ENCODE peak calls at places on chromosomes 6 and 20, in ten cellular contexts. One of them, this sample, is unnamed.
A peak's percentile ranks its signal among the peaks of the same experiment; 100 is the strongest.

GRCh38 chr20:11791316-11792228 is 126.1 kb upstream of the BTBD3 start:
- DNase-seq in heart left ventricle: no peak
- DNase-seq in fibroblast of lung: no peak
- DNase-seq in pancreas: no peak
- DNase-seq in lung: no peak
- DNase-seq in heart right ventricle: no peak
- DNase-seq in psoas muscle: no peak
- DNase-seq in kidney: no peak
- DNase-seq in Panc1: no peak
- DNase-seq in adipocyte: no peak
- DNase-seq in this sample: no peak

GRCh38 chr6:70413829-70414494 is 654 bp downstream of the FAM135A start:
- DNase-seq in heart left ventricle: no peak
- DNase-seq in fibroblast of lung: peak; percentile 22
- DNase-seq in pancreas: no peak
- DNase-seq in lung: no peak
- DNase-seq in heart right ventricle: no peak
- DNase-seq in psoas muscle: no peak
- DNase-seq in kidney: no peak
- DNase-seq in Panc1: no peak
- DNase-seq in adipocyte: peak; percentile 53
- DNase-seq in this sample: no peak

GRCh38 chr20:59789641-59790040 is 143.8 kb downstream of the SYCP2 start:
- DNase-seq in heart left ventricle: no peak
- DNase-seq in fibroblast of lung: no peak
- DNase-seq in pancreas: no peak
- DNase-seq in lung: no peak
- DNase-seq in heart right ventricle: no peak
- DNase-seq in psoas muscle: no peak
- DNase-seq in kidney: no peak
- DNase-seq in Panc1: no peak
- DNase-seq in adipocyte: no peak
- DNase-seq in this sample: no peak

GRCh38 chr6:10518461-10519216 is 2.5 kb upstream of the GCNT2 start:
- DNase-seq in heart left ventricle: no peak
- DNase-seq in fibroblast of lung: peak; percentile 46
- DNase-seq in pancreas: no peak
- DNase-seq in lung: no peak
- DNase-seq in heart right ventricle: no peak
- DNase-seq in psoas muscle: no peak
- DNase-seq in kidney: no peak
- DNase-seq in Panc1: no peak
- DNase-seq in adipocyte: peak; percentile 39
- DNase-seq in this sample: no peak

GRCh38 chr6:51814418-51814817 is 273.0 kb downstream of the PKHD1 start:
- DNase-seq in heart left ventricle: no peak
- DNase-seq in fibroblast of lung: no peak
- DNase-seq in pancreas: no peak
- DNase-seq in lung: no peak
- DNase-seq in heart right ventricle: no peak
- DNase-seq in psoas muscle: no peak
- DNase-seq in kidney: no peak
- DNase-seq in Panc1: no peak
- DNase-seq in adipocyte: no peak
- DNase-seq in this sample: no peak

GRCh38 chr20:63241272-63241671 is 5.6 kb downstream of the BIRC7 start:
- DNase-seq in heart left ventricle: no peak
- DNase-seq in fibroblast of lung: no peak
- DNase-seq in pancreas: no peak
- DNase-seq in lung: no peak
- DNase-seq in heart right ventricle: no peak
- DNase-seq in psoas muscle: no peak
- DNase-seq in kidney: no peak
- DNase-seq in Panc1: no peak
- DNase-seq in adipocyte: no peak
- DNase-seq in this sample: no peak

GRCh38 chr6:114290864-114291263 is 52.0 kb downstream of the HS3ST5 start:
- DNase-seq in heart left ventricle: no peak
- DNase-seq in fibroblast of lung: no peak
- DNase-seq in pancreas: no peak
- DNase-seq in lung: no peak
- DNase-seq in heart right ventricle: no peak
- DNase-seq in psoas muscle: no peak
- DNase-seq in kidney: no peak
- DNase-seq in Panc1: no peak
- DNase-seq in adipocyte: no peak
- DNase-seq in this sample: no peak

GRCh38 chr20:8357703-8358102 is 225.6 kb downstream of the PLCB1 start:
- DNase-seq in heart left ventricle: no peak
- DNase-seq in fibroblast of lung: no peak
- DNase-seq in pancreas: no peak
- DNase-seq in lung: no peak
- DNase-seq in heart right ventricle: no peak
- DNase-seq in psoas muscle: no peak
- DNase-seq in kidney: no peak
- DNase-seq in Panc1: no peak
- DNase-seq in adipocyte: no peak
- DNase-seq in this sample: no peak

GRCh38 chr20:1150968-1151367 is 32.6 kb downstream of the PSMF1 start:
- DNase-seq in heart left ventricle: no peak
- DNase-seq in fibroblast of lung: no peak
- DNase-seq in pancreas: no peak
- DNase-seq in lung: no peak
- DNase-seq in heart right ventricle: no peak
- DNase-seq in psoas muscle: no peak
- DNase-seq in kidney: no peak
- DNase-seq in Panc1: no peak
- DNase-seq in adipocyte: no peak
- DNase-seq in this sample: no peak

GRCh38 chr20:37195018-37195417 is 15.7 kb upstream of the MROH8 start:
- DNase-seq in heart left ventricle: no peak
- DNase-seq in fibroblast of lung: no peak
- DNase-seq in pancreas: no peak
- DNase-seq in lung: no peak
- DNase-seq in heart right ventricle: no peak
- DNase-seq in psoas muscle: no peak
- DNase-seq in kidney: no peak
- DNase-seq in Panc1: no peak
- DNase-seq in adipocyte: no peak
- DNase-seq in this sample: no peak

GRCh38 chr6:1044040-1044836 is 267.7 kb upstream of the FOXQ1 start:
- DNase-seq in heart left ventricle: no peak
- DNase-seq in fibroblast of lung: no peak
- DNase-seq in pancreas: peak; percentile 60
- DNase-seq in lung: no peak
- DNase-seq in heart right ventricle: no peak
- DNase-seq in psoas muscle: no peak
- DNase-seq in kidney: no peak
- DNase-seq in Panc1: no peak
- DNase-seq in adipocyte: no peak
- DNase-seq in this sample: no peak

DNA sequence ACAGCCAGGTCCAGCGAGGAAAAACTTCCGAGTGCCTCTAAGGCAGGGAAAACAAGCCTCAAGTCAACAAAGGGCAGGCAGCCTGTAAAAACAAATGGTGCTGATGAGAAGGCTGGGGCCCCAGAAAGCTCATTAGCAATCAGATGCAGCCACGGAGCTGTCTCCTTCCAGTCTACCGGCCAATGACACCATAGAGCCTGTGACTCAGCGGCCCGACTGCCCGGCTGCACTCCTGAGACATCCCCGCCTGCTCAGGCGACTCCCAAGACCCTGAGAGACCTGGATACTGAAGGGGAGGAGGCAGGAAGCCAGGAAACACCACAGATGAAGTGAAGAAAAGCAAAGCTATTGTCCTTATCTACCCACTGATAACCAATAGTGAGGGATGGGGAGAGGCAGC is 120.1 kb upstream of the HDDC2 start:
- DNase-seq in heart left ventricle: peak; percentile 68
- DNase-seq in fibroblast of lung: no peak
- DNase-seq in pancreas: no peak
- DNase-seq in lung: no peak
- DNase-seq in heart right ventricle: peak; percentile 16
- DNase-seq in psoas muscle: peak; percentile 47
- DNase-seq in kidney: no peak
- DNase-seq in Panc1: no peak
- DNase-seq in adipocyte: no peak
- DNase-seq in this sample: peak; percentile 18
- H3K4me3 ChIP-seq in heart left ventricle: no peak overlapping the region
- H3K4me3 ChIP-seq in fibroblast of lung: no peak overlapping the region
- H3K4me3 ChIP-seq in pancreas: no peak overlapping the region
- H3K4me3 ChIP-seq in lung: no peak overlapping the region
- H3K4me3 ChIP-seq in heart right ventricle: no peak overlapping the region
- H3K4me3 ChIP-seq in psoas muscle: no peak overlapping the region
- H3K4me3 ChIP-seq in kidney: no peak overlapping the region
- H3K4me3 ChIP-seq in Panc1: no peak overlapping the region
- H3K4me3 ChIP-seq in adipocyte: no peak overlapping the region
- H3K4me3 ChIP-seq in this sample: peak overlapping the region; percentile 2

DNA sequence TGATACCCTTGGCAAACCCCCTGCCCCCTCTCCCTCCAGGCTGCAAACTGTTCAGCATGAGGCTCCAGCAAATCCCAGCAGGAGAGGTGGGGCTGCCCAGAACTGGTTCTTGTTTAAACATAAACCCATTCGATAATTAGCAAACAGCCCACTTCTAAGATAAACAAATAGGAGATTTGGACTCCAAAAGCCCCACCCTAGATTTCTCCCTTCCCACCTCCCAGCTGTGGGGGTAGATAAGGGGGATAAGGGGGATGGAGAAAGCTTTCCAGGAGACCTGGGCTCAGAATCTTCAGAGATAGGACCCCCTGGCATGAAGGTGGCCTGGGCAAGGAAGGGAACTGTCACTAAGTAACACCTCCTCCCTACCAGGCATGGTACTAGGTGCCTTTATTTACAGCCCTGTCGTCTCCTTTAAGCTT is 4.8 kb downstream of the SDC4 start:
- DNase-seq in heart left ventricle: no peak
- DNase-seq in fibroblast of lung: no peak
- DNase-seq in pancreas: peak; percentile 71
- DNase-seq in lung: peak; percentile 69
- DNase-seq in heart right ventricle: no peak
- DNase-seq in psoas muscle: no peak
- DNase-seq in kidney: peak; percentile 87
- DNase-seq in Panc1: no peak
- DNase-seq in adipocyte: peak; percentile 28
- DNase-seq in this sample: no peak
- H3K4me1 ChIP-seq in heart left ventricle: peaks cover 86% of the 10 kb centered on the region
- H3K4me1 ChIP-seq in fibroblast of lung: peaks cover 50% of the 10 kb centered on the region
- H3K4me1 ChIP-seq in pancreas: peaks cover 55% of the 10 kb centered on the region
- H3K4me1 ChIP-seq in lung: peaks cover 19% of the 10 kb centered on the region
- H3K4me1 ChIP-seq in heart right ventricle: peaks cover 81% of the 10 kb centered on the region
- H3K4me1 ChIP-seq in psoas muscle: peaks cover 67% of the 10 kb centered on the region
- H3K4me1 ChIP-seq in kidney: peaks cover 48% of the 10 kb centered on the region
- H3K4me1 ChIP-seq in Panc1: peaks cover 84% of the 10 kb centered on the region
- H3K4me1 ChIP-seq in adipocyte: peaks cover 87% of the 10 kb centered on the region
- H3K4me1 ChIP-seq in this sample: peaks cover 98% of the 10 kb centered on the region

GRCh38 chr20:31515775-31516107 is 1.5 kb downstream of the HM13 start:
- DNase-seq in heart left ventricle: no peak
- DNase-seq in fibroblast of lung: no peak
- DNase-seq in pancreas: peak; percentile 45
- DNase-seq in lung: no peak
- DNase-seq in heart right ventricle: no peak
- DNase-seq in psoas muscle: no peak
- DNase-seq in kidney: no peak
- DNase-seq in Panc1: no peak
- DNase-seq in adipocyte: no peak
- DNase-seq in this sample: no peak

GRCh38 chr20:31516651-31517050 is 2.4 kb downstream of the HM13 start:
- DNase-seq in heart left ventricle: no peak
- DNase-seq in fibroblast of lung: no peak
- DNase-seq in pancreas: no peak
- DNase-seq in lung: no peak
- DNase-seq in heart right ventricle: no peak
- DNase-seq in psoas muscle: no peak
- DNase-seq in kidney: no peak
- DNase-seq in Panc1: no peak
- DNase-seq in adipocyte: no peak
- DNase-seq in this sample: no peak

GRCh38 chr20:31517373-31517772 is 3.1 kb downstream of the HM13 start:
- DNase-seq in heart left ventricle: no peak
- DNase-seq in fibroblast of lung: peak; percentile 60
- DNase-seq in pancreas: peak; percentile 72
- DNase-seq in lung: no peak
- DNase-seq in heart right ventricle: peak; percentile 19
- DNase-seq in psoas muscle: peak; percentile 65
- DNase-seq in kidney: no peak
- DNase-seq in Panc1: no peak
- DNase-seq in adipocyte: peak; percentile 83
- DNase-seq in this sample: peak; percentile 25

GRCh38 chr20:31515072-31515774 is 981 bp downstream of the HM13 start:
- DNase-seq in heart left ventricle: no peak
- DNase-seq in fibroblast of lung: no peak
- DNase-seq in pancreas: no peak
- DNase-seq in lung: no peak
- DNase-seq in heart right ventricle: no peak
- DNase-seq in psoas muscle: no peak
- DNase-seq in kidney: no peak
- DNase-seq in Panc1: no peak
- DNase-seq in adipocyte: no peak
- DNase-seq in this sample: no peak

GRCh38 chr20:31516166-31516565 is 1.9 kb downstream of the HM13 start:
- DNase-seq in heart left ventricle: no peak
- DNase-seq in fibroblast of lung: no peak
- DNase-seq in pancreas: no peak
- DNase-seq in lung: no peak
- DNase-seq in heart right ventricle: no peak
- DNase-seq in psoas muscle: no peak
- DNase-seq in kidney: no peak
- DNase-seq in Panc1: no peak
- DNase-seq in adipocyte: no peak
- DNase-seq in this sample: no peak
- H3K4me3 ChIP-seq in heart left ventricle: no peak overlapping the region
- H3K4me3 ChIP-seq in fibroblast of lung: no peak overlapping the region
- H3K4me3 ChIP-seq in pancreas: peak overlapping the region; percentile 98
- H3K4me3 ChIP-seq in lung: no peak overlapping the region
- H3K4me3 ChIP-seq in heart right ventricle: no peak overlapping the region
- H3K4me3 ChIP-seq in psoas muscle: peak overlapping the region; percentile 99
- H3K4me3 ChIP-seq in kidney: no peak overlapping the region
- H3K4me3 ChIP-seq in Panc1: peak overlapping the region; percentile 70
- H3K4me3 ChIP-seq in adipocyte: peak overlapping the region; percentile 100
- H3K4me3 ChIP-seq in this sample: peak overlapping the region; percentile 99

DNA sequence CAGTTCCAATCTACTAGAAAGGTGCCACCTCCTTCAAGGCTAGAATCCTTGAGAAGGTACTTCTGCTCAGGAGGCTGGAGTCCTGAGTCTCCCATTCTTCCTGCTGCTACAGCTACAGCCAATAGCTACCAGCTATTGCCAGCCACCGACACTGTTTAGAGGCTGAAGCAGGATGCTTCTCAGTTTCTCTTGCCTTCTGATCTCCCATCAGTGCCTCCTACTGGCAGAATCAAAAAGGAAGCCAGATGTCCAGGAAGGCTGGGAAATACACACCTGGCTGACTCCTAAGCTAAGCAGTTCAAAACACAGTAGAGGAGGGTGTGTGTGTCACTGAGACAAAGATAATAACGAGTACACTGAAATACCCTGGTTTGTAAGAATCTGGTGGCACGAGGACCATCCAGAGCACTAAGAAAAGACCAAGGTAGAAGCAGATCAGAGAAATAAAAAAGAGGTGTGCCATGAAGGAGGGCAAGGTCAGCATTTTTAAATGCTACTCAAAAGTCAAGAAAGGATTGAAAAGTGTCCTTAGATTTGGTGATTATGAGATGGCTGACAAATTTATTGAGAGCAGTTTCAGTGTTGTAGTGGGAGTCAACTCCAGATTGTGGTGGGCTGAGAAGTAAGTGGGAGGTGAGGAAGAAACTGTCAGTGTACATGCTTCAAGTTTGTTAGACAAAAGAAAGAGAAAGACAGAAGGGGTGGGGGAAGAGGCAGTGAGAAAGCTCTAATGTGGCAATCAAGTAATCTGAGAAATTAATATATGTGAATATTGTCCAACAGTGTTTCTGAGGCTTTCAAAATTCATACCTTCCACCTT is 2.3 kb upstream of the HLA-DMA start:
- DNase-seq in heart left ventricle: no peak
- DNase-seq in fibroblast of lung: no peak
- DNase-seq in pancreas: peak; percentile 70
- DNase-seq in lung: no peak
- DNase-seq in heart right ventricle: no peak
- DNase-seq in psoas muscle: no peak
- DNase-seq in kidney: no peak
- DNase-seq in Panc1: no peak
- DNase-seq in adipocyte: no peak
- DNase-seq in this sample: no peak
- H3K4me1 ChIP-seq in heart left ventricle: peaks cover 5% of the 10 kb centered on the region
- H3K4me1 ChIP-seq in fibroblast of lung: no peaks in the 10 kb centered on the region
- H3K4me1 ChIP-seq in pancreas: no peaks in the 10 kb centered on the region
- H3K4me1 ChIP-seq in lung: peaks cover 6% of the 10 kb centered on the region
- H3K4me1 ChIP-seq in heart right ventricle: peaks cover 41% of the 10 kb centered on the region
- H3K4me1 ChIP-seq in psoas muscle: peaks cover 18% of the 10 kb centered on the region
- H3K4me1 ChIP-seq in kidney: peaks cover 7% of the 10 kb centered on the region
- H3K4me1 ChIP-seq in Panc1: no peaks in the 10 kb centered on the region
- H3K4me1 ChIP-seq in adipocyte: peaks cover 40% of the 10 kb centered on the region
- H3K4me1 ChIP-seq in this sample: peaks cover 22% of the 10 kb centered on the region

This sample was measured in left ventricle myocardium inferior.